ENCODE peak calls at places on chromosomes 16 and 17, in ten cellular contexts. T is stimulated activated naive CD8-positive, alpha-beta T cell treated with anti-CD3 and anti-CD28 coated beads, Interleukin-15, Interleukin-2, amounts not matched to agents 100 U/mL and 50 U/mL, for 24 hours; Y is nucleus accumbens; F is OCI-LY7; K is heart right ventricle; D is T-helper 9 cell; G is PC-9; N is fibroblast of the aortic adventitia; V is HEK293T; E is thoracic aorta. L is an unnamed sample.

GRCh38 chr16:87416826-87417471 is 24.8 kb downstream of the MAP1LC3B start:
- DNase-seq in T (peak), Y (no peak), F (peak), K (no peak), D (no peak), G (peak), N (peak), V (no peak), E (no peak), L (peak)

GRCh38 chr17:55898195-55898594 is 147.3 kb downstream of the PCTP start:
- DNase-seq in T (no peak), Y (no peak), F (no peak), K (no peak), D (no peak), G (no peak), N (no peak), V (no peak), E (no peak), L (no peak)

GRCh38 chr16:55444754-55445485 is 34.1 kb upstream of the MMP2 start:
- DNase-seq in T (peak), Y (no peak), F (no peak), K (peak), D (no peak), G (no peak), N (no peak), V (no peak), E (no peak), L (peak)

GRCh38 chr17:42519546-42520444 is 16.2 kb upstream of the NAGLU start:
- DNase-seq in T (no peak), Y (peak), F (no peak), K (peak), D (no peak), G (peak), N (peak), V (no peak), E (peak), L (peak)

GRCh38 chr17:60247836-60248461 is 98.2 kb downstream of the CA4 start:
- DNase-seq in T (no peak), Y (no peak), F (no peak), K (no peak), D (no peak), G (no peak), N (no peak), V (no peak), E (no peak), L (no peak)

GRCh38 chr17:78957076-78957475 is 22.6 kb downstream of the LGALS3BP start:
- DNase-seq in T (no peak), Y (no peak), F (no peak), K (no peak), D (no peak), G (peak), N (peak), V (no peak), E (no peak), L (no peak)

GRCh38 chr17:80080081-80080480 is 21.3 kb upstream of the GAA start:
- DNase-seq in T (no peak), Y (no peak), F (no peak), K (no peak), D (no peak), G (no peak), N (no peak), V (no peak), E (no peak), L (no peak)

GRCh38 chr16:50909831-50910697 is 168.2 kb downstream of the CYLD start:
- DNase-seq in T (no peak), Y (no peak), F (no peak), K (no peak), D (no peak), G (no peak), N (no peak), V (no peak), E (no peak), L (no peak)

GRCh38 chr16:73043828-73044493 is 4.0 kb downstream of the ZFHX3 start:
- DNase-seq in T (no peak), Y (no peak), F (no peak), K (no peak), D (no peak), G (no peak), N (peak), V (no peak), E (no peak), L (peak)

GRCh38 chr16:30893082-30893743 is 664 bp downstream of the BCL7C start:
- DNase-seq in T (peak), Y (no peak), F (no peak), K (peak), D (no peak), G (no peak), N (no peak), V (no peak), E (no peak), L (no peak)

GRCh38 chr16:2776500-2777139 is 460 bp downstream of the ELOB start:
- DNase-seq in T (peak), Y (no peak), F (peak), K (peak), D (no peak), G (no peak), N (no peak), V (no peak), E (no peak), L (no peak)

GRCh38 chr17:72497915-72498314 is 377.1 kb downstream of the SOX9 start:
- DNase-seq in T (no peak), Y (no peak), F (no peak), K (no peak), D (no peak), G (no peak), N (no peak), V (no peak), E (no peak), L (no peak)

GRCh38 chr17:47901423-47901822 is 5.4 kb downstream of the SP2 start:
- DNase-seq in T (no peak), Y (no peak), F (no peak), K (no peak), D (no peak), G (no peak), N (no peak), V (no peak), E (no peak), L (no peak)

GRCh38 chr17:73476890-73477350 is 165.1 kb upstream of the CDC42EP4 start:
- DNase-seq in T (no peak), Y (no peak), F (no peak), K (peak), D (no peak), G (no peak), N (no peak), V (no peak), E (no peak), L (no peak)

GRCh38 chr17:53736516-53737274 is 86.0 kb upstream of the KIF2B start:
- DNase-seq in T (no peak), Y (no peak), F (no peak), K (no peak), D (no peak), G (no peak), N (no peak), V (no peak), E (no peak), L (no peak)